ENCODE peak calls at places on chromosomes 3 and 15, in seven cellular contexts. L is K562, N is stomach, C is sigmoid colon, J is transverse colon, D is prostate gland, O is GM23338. U is an unnamed sample.

GRCh38 chr15:65957451-65957850 is 88.2 kb downstream of the RAB11A start:
- DNase-seq in L (no peak), N (no peak), C (no peak), J (no peak), D (no peak), O (peak; percentile 30), U (no peak)

GRCh38 chr15:45048784-45049631 is 26.0 kb downstream of the SORD start:
- DNase-seq in L (peak; percentile 94), N (no peak), C (no peak), J (no peak), D (no peak), O (no peak), U (no peak)

GRCh38 chr15:52678036-52678467 is 1.1 kb downstream of the ATOSA start:
- DNase-seq in L (peak; percentile 61), N (peak; percentile 51), C (peak; percentile 84), J (peak; percentile 68), D (peak; percentile 67), O (peak; percentile 60), U (no peak)

GRCh38 chr3:170077406-170077805 is 39.6 kb downstream of the GPR160 start:
- DNase-seq in L (peak; percentile 14), N (no peak), C (no peak), J (peak; percentile 24), D (no peak), O (no peak), U (no peak)

GRCh38 chr15:85972805-85973540 is 106.7 kb upstream of the AGBL1 start:
- DNase-seq in L (no peak), N (no peak), C (no peak), J (no peak), D (no peak), O (no peak), U (no peak)

GRCh38 chr3:152302521-152303021 is 33.8 kb downstream of the MBNL1 start:
- DNase-seq in L (no peak), N (no peak), C (peak; percentile 85), J (peak; percentile 55), D (no peak), O (no peak), U (no peak)

GRCh38 chr3:136752327-136753111 is at the start of gene STAG1:
- DNase-seq in L (peak; percentile 96), N (peak; percentile 99), C (peak; percentile 99), J (peak; percentile 99), D (peak; percentile 98), O (peak; percentile 97), U (peak; percentile 99)

GRCh38 chr15:85394552-85395333 is 14.3 kb downstream of the AKAP13 start:
- DNase-seq in L (no peak), N (no peak), C (no peak), J (no peak), D (no peak), O (no peak), U (no peak)

GRCh38 chr15:63843901-63844317 is 10.2 kb upstream of the HERC1 start:
- DNase-seq in L (no peak), N (no peak), C (no peak), J (no peak), D (no peak), O (peak; percentile 51), U (no peak)

GRCh38 chr3:69328103-69328755 is 57.7 kb downstream of the FRMD4B start:
- DNase-seq in L (no peak), N (no peak), C (no peak), J (no peak), D (no peak), O (no peak), U (no peak)

GRCh38 chr3:32297366-32297765 is 58.9 kb downstream of the CMTM8 start:
- DNase-seq in L (no peak), N (no peak), C (no peak), J (no peak), D (no peak), O (no peak), U (no peak)

GRCh38 chr3:114799789-114800188 is 347.3 kb downstream of the ZBTB20 start:
- DNase-seq in L (no peak), N (no peak), C (no peak), J (no peak), D (no peak), O (no peak), U (no peak)

GRCh38 chr3:133303430-133303829 is 96.4 kb upstream of the BFSP2 start:
- DNase-seq in L (no peak), N (no peak), C (no peak), J (no peak), D (no peak), O (no peak), U (no peak)

GRCh38 chr3:143119974-143120715 is 574 bp downstream of the CHST2 start:
- DNase-seq in L (peak; percentile 47), N (no peak), C (no peak), J (peak; percentile 17), D (no peak), O (peak; percentile 70), U (peak; percentile 63)

GRCh38 chr15:39666671-39667070 is 85.8 kb downstream of the THBS1 start:
- DNase-seq in L (no peak), N (no peak), C (no peak), J (no peak), D (no peak), O (peak; percentile 74), U (no peak)

GRCh38 chr3:171654809-171655208 is 155.5 kb downstream of the PLD1 start:
- DNase-seq in L (no peak), N (no peak), C (peak; percentile 81), J (peak; percentile 14), D (peak; percentile 82), O (no peak), U (peak; percentile 79)

GRCh38 chr15:89442671-89443307 is 53.6 kb downstream of the RHCG start:
- DNase-seq in L (peak; percentile 74), N (peak; percentile 31), C (no peak), J (peak; percentile 48), D (no peak), O (peak; percentile 94), U (no peak)

GRCh38 chr3:37556789-37557301 is 304.8 kb upstream of the CTDSPL start:
- DNase-seq in L (no peak), N (no peak), C (no peak), J (no peak), D (no peak), O (no peak), U (no peak)

GRCh38 chr15:41944313-41944940 is 27.9 kb downstream of the EHD4 start:
- DNase-seq in L (no peak), N (no peak), C (peak; percentile 85), J (no peak), D (no peak), O (no peak), U (peak; percentile 72)

GRCh38 chr3:185439745-185440466 is 58.9 kb downstream of the TMEM41A start:
- DNase-seq in L (no peak), N (no peak), C (no peak), J (no peak), D (no peak), O (no peak), U (no peak)

DNA sequence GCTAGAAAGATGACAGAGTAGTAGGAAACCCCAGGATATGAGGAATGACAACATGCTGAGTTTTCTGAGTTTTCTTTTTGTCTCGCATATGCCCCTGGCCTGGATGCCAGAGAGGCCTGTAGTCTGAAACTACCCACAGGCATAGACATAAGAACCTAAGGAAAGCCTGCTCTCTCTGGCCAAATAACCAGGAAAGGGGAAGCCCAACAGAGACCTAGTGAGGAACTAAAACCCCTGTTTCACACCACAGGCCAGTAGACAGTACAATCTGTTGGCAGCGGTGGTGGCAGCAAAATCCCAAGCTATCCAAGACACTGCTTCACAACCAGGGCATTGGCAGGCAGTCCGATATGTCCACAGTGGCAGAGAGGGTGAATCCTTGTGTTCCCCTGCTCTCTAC is 55.0 kb upstream of the DCP1A start:
- DNase-seq in L (no peak), N (no peak), C (no peak), J (no peak), D (no peak), O (no peak), U (no peak)
- TF ChIP-seq CTCF in L (no peak), N (no peak), C (no peak), J (no peak), D (no peak), O (no peak), U (no peak)

GRCh38 chr15:76386926-76387325 is 50.4 kb downstream of the ISL2 start:
- DNase-seq in L (no peak), N (no peak), C (no peak), J (no peak), D (no peak), O (no peak), U (no peak)
- H3K27ac ChIP-seq in L (no peak overlapping the region), N (no peak overlapping the region), C (no peak overlapping the region), J (no peak overlapping the region), D (no peak overlapping the region), O (no peak overlapping the region), U (no peak overlapping the region)

DNA sequence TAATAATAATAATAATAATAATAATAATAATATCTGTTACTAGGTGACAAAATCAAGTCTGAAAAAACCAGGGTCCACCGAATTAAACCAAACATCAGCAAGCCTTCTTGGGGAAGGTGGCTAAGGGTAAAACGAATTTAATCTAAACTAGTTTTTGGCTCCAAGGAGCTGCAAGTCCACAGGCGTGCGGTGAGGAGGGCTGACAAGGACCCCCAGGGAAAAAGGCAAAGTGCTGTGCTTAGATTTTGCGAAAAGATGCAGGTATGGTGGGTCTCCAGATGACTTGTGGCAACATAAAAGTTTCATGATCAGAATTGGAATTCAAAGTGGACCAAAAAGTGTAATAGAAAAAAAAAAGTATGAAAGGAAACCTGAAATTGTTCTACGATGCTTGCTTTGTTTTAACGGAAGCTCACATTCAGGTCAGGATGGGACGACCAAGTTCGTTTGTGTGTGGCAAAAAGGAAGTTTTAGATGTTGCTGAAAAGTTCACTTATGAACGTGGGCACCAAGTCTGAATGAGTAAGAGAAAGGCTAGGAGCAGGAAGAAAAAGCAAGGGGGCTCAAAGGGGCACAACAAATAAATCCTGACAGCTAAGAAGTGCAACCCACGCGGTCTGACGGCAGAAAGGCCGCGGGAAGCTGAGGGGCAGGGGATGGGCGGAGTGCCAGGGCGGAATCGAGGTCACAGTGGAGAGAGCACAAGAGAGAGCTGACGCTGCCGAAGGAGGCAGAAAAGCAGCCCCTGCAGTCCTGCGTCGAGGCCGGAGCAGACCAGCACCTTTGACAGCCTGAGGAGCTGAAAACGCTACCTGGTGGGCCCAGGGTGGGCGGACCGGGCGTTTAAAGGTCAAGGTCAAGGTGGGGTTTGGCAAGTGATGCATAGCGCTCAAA is 1.1 kb downstream of the WDR82 start:
- DNase-seq in L (peak; percentile 71), N (peak; percentile 77), C (peak; percentile 90), J (peak; percentile 84), D (peak; percentile 44), O (peak; percentile 53), U (no peak)
- TF ChIP-seq POLR2AphosphoS5 in L (peak; percentile 44), N (peak; percentile 75), C (peak; percentile 62), J (peak; percentile 79), D (peak; percentile 29), O (peak; percentile 18), U (no peak)

DNA sequence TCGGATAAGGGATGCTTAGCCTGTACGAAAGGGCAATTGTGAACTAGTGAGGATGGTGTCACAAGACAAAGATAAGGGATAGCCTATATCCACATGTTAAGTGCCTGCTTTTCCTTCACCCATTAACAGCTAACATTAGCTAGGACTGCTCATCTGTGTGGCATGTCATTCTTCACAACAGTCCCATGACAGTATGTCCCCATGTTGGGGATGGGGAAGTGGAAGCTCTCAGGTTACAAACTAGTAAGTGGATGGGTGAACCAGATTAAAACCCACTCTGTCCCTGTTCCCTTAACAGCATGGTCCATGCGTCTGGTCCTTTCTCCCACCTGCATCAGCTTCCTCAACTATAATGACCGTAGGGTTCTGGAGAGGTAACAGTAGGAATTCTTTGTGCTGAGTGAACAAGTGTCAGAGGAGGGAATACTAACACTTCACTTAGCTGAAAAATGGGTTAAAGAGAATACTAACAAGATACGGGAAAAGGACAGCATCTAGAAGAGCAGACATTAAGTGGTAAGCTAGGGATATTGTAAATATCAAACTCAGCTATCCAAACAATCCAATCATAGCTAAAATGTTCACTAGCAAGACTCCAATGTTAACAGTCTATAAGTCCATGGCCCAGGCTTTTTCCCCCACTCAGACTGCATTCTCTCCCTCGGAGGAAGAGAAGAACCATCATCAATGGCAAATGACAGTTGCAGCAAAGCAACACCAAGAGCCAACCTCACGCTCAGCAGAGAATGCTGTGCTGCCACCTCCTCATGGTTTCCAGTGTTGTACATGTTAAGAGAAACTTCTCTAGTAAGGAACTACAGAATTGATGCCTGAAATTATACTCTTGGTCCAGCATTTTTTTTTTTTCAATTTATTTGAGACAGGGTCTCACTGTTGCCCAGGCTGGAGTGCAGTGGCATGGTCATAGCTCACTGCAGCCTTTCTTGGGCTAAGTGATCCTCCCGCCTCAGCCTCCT is 5.0 kb downstream of the RPLP1 start:
- DNase-seq in L (peak; percentile 64), N (no peak), C (no peak), J (no peak), D (no peak), O (no peak), U (no peak)
- TF ChIP-seq CTCF in L (no peak), N (no peak), C (no peak), J (no peak), D (no peak), O (no peak), U (no peak)

U was measured in suprapubic skin.